ENCODE peak calls at places on chromosome 22, in nine cellular contexts. R is CD8-positive, alpha-beta T cell; F is cardiac muscle cell; D is fibroblast of lung; L is hepatocyte; M is spleen; O is foreskin fibroblast; B is GM10248; Q is HFF-Myc. C is an unnamed sample.

GRCh38 chr22:28442264-28442950 is 237.2 kb downstream of the TTC28 start:
- DNase-seq in M (peak; percentile 90), B (peak; percentile 86), Q (no peak), R (peak; percentile 59), L (peak; percentile 93), D (peak; percentile 75), O (peak; percentile 89), F (peak; percentile 93), C (no peak)

GRCh38 chr22:43537019-43537585 is 125.3 kb downstream of the MPPED1 start:
- DNase-seq in Q (no peak), R (no peak), O (no peak), M (no peak), B (no peak), F (no peak), L (no peak), D (no peak), C (no peak)

GRCh38 chr22:40407831-40408717 is 37.7 kb downstream of the SGSM3 start:
- DNase-seq in O (no peak), F (no peak), L (no peak), Q (no peak), B (no peak), M (peak; percentile 75), D (no peak), R (no peak), C (no peak)

GRCh38 chr22:50579752-50580151 is 1.5 kb upstream of the CPT1B start:
- DNase-seq in O (no peak), L (no peak), Q (no peak), R (no peak), D (no peak), F (no peak), B (no peak), M (no peak), C (no peak)

GRCh38 chr22:27476729-27477128 is 324.8 kb downstream of the MN1 start:
- DNase-seq in D (peak; percentile 11), L (peak; percentile 78), M (no peak), R (no peak), Q (no peak), B (no peak), O (peak; percentile 78), F (peak; percentile 28), C (peak; percentile 59)

GRCh38 chr22:49976439-49977175 is 16.0 kb downstream of the PIM3 start:
- DNase-seq in Q (no peak), O (no peak), D (no peak), M (no peak), L (no peak), F (no peak), R (no peak), B (peak; percentile 75), C (no peak)

GRCh38 chr22:49966041-49966715 is 5.6 kb downstream of the PIM3 start:
- DNase-seq in O (no peak), R (no peak), F (no peak), B (no peak), M (peak; percentile 84), Q (no peak), D (no peak), L (peak; percentile 52), C (no peak)

GRCh38 chr22:31321421-31321820 is 24.7 kb downstream of the PATZ1 start:
- DNase-seq in R (no peak), O (no peak), L (no peak), B (no peak), Q (no peak), F (peak; percentile 27), D (no peak), M (no peak), C (no peak)

GRCh38 chr22:42519544-42520237 is at the start of gene RRP7A:
- DNase-seq in L (peak; percentile 95), F (peak; percentile 84), O (peak; percentile 94), Q (no peak), D (peak; percentile 68), M (peak; percentile 96), R (peak; percentile 83), B (peak; percentile 87), C (no peak)

GRCh38 chr22:43829904-43830851 is 18.1 kb upstream of the EFCAB6 start:
- DNase-seq in Q (no peak), M (peak; percentile 56), F (no peak), R (no peak), D (peak; percentile 95), O (peak; percentile 77), B (no peak), L (peak; percentile 35), C (no peak)

GRCh38 chr22:50016988-50017700 is 4.6 kb upstream of the IL17REL start:
- DNase-seq in O (no peak), F (no peak), M (peak; percentile 78), L (peak; percentile 5), D (no peak), R (peak; percentile 58), B (peak; percentile 88), Q (no peak), C (no peak)

GRCh38 chr22:48779211-48779643 is 1048.4 kb downstream of the BRD1 start:
- DNase-seq in M (no peak), B (no peak), Q (no peak), O (no peak), R (no peak), L (no peak), D (no peak), F (no peak), C (no peak)

GRCh38 chr22:42060489-42060888 is 10.1 kb downstream of the NAGA start:
- DNase-seq in F (no peak), D (no peak), O (no peak), R (no peak), L (no peak), Q (no peak), M (peak; percentile 47), B (no peak), C (no peak)

GRCh38 chr22:37747090-37747714 is 50.4 kb downstream of the TRIOBP start:
- DNase-seq in O (peak; percentile 89), F (no peak), M (no peak), Q (no peak), B (no peak), D (peak; percentile 50), R (no peak), L (peak; percentile 48), C (no peak)

GRCh38 chr22:49156662-49157285 is 670.9 kb downstream of the BRD1 start:
- DNase-seq in D (no peak), L (peak; percentile 55), B (no peak), F (no peak), Q (no peak), M (peak; percentile 57), R (no peak), O (no peak), C (no peak)

GRCh38 chr22:36160499-36160942 is at the start of gene APOL3:
- DNase-seq in D (peak; percentile 80), Q (no peak), R (peak; percentile 48), B (peak; percentile 34), L (no peak), O (peak; percentile 66), F (no peak), M (peak; percentile 87), C (no peak)

GRCh38 chr22:30000566-30000965 is 79.7 kb upstream of the HORMAD2 start:
- DNase-seq in Q (no peak), L (no peak), B (no peak), M (no peak), O (peak; percentile 69), D (peak; percentile 14), R (no peak), F (no peak), C (no peak)

DNA sequence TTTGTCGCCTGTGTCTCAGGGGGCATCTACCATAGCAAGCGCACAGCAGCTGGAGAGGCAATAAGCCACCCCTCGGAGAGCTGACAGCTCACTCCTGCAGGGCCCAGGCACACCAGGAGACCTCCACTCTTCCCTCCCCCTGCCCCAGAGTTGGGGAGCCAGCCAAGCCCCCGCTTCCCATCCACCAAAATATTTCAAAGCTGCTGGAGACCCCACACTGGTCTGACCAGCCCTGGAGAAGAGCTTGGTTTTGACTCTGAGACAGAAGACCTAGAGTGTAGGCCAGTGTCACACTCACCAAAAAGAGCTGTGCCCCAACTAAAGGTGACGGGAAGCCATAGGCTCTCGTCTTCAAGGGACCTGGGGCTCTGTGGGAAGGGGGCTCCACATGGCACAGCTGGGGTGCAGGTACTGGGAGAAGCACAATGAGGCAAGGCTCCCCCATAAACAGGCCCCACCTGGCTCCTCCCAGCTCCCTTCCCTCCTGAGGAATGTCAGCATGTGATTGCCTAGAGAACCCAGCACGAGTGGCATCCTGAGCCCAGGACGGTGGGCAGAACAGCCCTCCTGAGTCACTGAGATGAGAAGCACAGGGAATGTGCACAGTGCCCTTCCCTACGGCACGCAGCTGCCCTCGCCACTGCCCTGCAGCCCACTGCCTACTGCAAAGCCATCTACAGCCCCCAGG is 5.8 kb upstream of the GNAZ start:
- DNase-seq in F (no peak), Q (no peak), L (no peak), R (no peak), M (peak; percentile 62), O (no peak), B (no peak), D (no peak), C (no peak)
- TF ChIP-seq CTCF in F (no peak), Q (no peak), L (no peak), R (no peak), M (no peak), O (no peak), B (no peak), D (no peak), C (no peak)

GRCh38 chr22:22059476-22060002 is 77.0 kb upstream of the TOP3B start:
- DNase-seq in B (no peak), L (no peak), O (no peak), Q (no peak), R (no peak), F (no peak), D (no peak), M (no peak), C (no peak)

GRCh38 chr22:22061085-22062077 is 78.8 kb upstream of the TOP3B start:
- DNase-seq in B (no peak), R (no peak), L (peak; percentile 76), F (no peak), D (peak; percentile 86), M (no peak), O (peak; percentile 14), Q (no peak), C (no peak)

GRCh38 chr22:22062306-22062793 is 79.8 kb upstream of the TOP3B start:
- DNase-seq in L (no peak), F (no peak), R (no peak), B (no peak), Q (no peak), M (no peak), D (no peak), O (no peak), C (no peak)

GRCh38 chr22:22058649-22059475 is 76.3 kb upstream of the TOP3B start:
- DNase-seq in L (peak; percentile 46), D (no peak), Q (no peak), R (no peak), F (no peak), M (no peak), B (peak; percentile 64), O (no peak), C (no peak)

GRCh38 chr22:22060200-22061084 is 77.9 kb upstream of the TOP3B start:
- DNase-seq in L (peak; percentile 64), M (peak; percentile 95), B (peak; percentile 89), D (peak; percentile 21), Q (no peak), R (peak; percentile 39), O (peak; percentile 26), F (peak; percentile 73), C (no peak)
- TF ChIP-seq CTCF in L (peak; percentile 47), M (peak; percentile 60), B (peak; percentile 93), D (peak; percentile 71), Q (peak; percentile 90), R (peak; percentile 46), O (peak; percentile 64), F (peak; percentile 78), C (peak; percentile 83)

GRCh38 chr22:33756508-33756949 is 163.7 kb downstream of the LARGE1 start:
- DNase-seq in L (peak; percentile 9), M (no peak), R (no peak), Q (no peak), F (peak; percentile 21), B (no peak), O (no peak), D (no peak), C (no peak)
- TF ChIP-seq CTCF in L (peak; percentile 11), M (no peak), R (no peak), Q (no peak), F (no peak), B (no peak), O (no peak), D (no peak), C (no peak)

GRCh38 chr22:45263790-45264269 is 20.9 kb upstream of the UPK3A start:
- DNase-seq in O (peak; percentile 91), R (no peak), F (peak; percentile 89), B (peak; percentile 79), L (peak; percentile 91), M (peak; percentile 85), D (peak; percentile 78), Q (peak; percentile 63), C (no peak)
- TF ChIP-seq CTCF in O (peak; percentile 88), R (no peak), F (peak; percentile 87), B (peak; percentile 92), L (peak; percentile 73), M (no peak), D (peak; percentile 73), Q (peak; percentile 84), C (peak; percentile 88)

C was measured in retinal pigment epithelial cell.